ENCODE peak calls at places on chromosome 3, in nine cellular contexts. V is tibial nerve, X is endothelial cell, R is AG04449, O is mesothelial cell of epicardium, S is H9, Z is PC-9, J is BJ, L is AG09319. W is an unnamed sample.
A peak's percentile ranks its signal among the peaks of the same experiment; 100 is the strongest.

GRCh38 chr3:153051427-153052095 is 110.5 kb upstream of the RAP2B start:
- DNase-seq in R (no peak), X (no peak), S (no peak), O (no peak), Z (peak; percentile 98), L (no peak), J (peak; percentile 27), V (no peak), W (no peak)

GRCh38 chr3:123071146-123071545 is 4.3 kb downstream of the PDIA5 start:
- DNase-seq in Z (no peak), V (no peak), J (no peak), R (no peak), X (no peak), O (no peak), S (peak; percentile 53), L (no peak), W (no peak)

GRCh38 chr3:53104762-53105161 is 25.5 kb downstream of the RFT1 start:
- DNase-seq in S (no peak), J (no peak), L (no peak), X (no peak), Z (no peak), V (no peak), O (no peak), R (no peak), W (no peak)

GRCh38 chr3:46895204-46895660 is 17.7 kb downstream of the PTH1R start:
- DNase-seq in O (peak; percentile 83), V (peak; percentile 59), Z (no peak), J (no peak), L (no peak), R (no peak), S (no peak), X (peak; percentile 78), W (peak; percentile 66)

GRCh38 chr3:138186216-138186615 is 885 bp upstream of the ARMC8 start:
- DNase-seq in L (no peak), O (no peak), X (no peak), V (no peak), R (no peak), S (no peak), J (no peak), Z (peak; percentile 58), W (no peak)

GRCh38 chr3:14725015-14725431 is 50.1 kb downstream of the C3orf20 start:
- DNase-seq in V (no peak), L (peak; percentile 19), R (peak; percentile 12), X (no peak), S (no peak), O (no peak), Z (no peak), J (peak; percentile 88), W (no peak)

GRCh38 chr3:45227946-45228345 is 1.9 kb upstream of the TMEM158 start:
- DNase-seq in J (no peak), R (no peak), Z (no peak), V (no peak), X (no peak), S (peak; percentile 42), L (no peak), O (no peak), W (no peak)

GRCh38 chr3:71709908-71710511 is 15.2 kb downstream of the EIF4E3 start:
- DNase-seq in X (no peak), O (no peak), Z (no peak), S (no peak), V (no peak), J (no peak), L (no peak), R (no peak), W (no peak)

GRCh38 chr3:134198414-134198813 is 52.2 kb downstream of the RYK start:
- DNase-seq in L (no peak), X (no peak), O (no peak), R (no peak), Z (no peak), V (no peak), S (no peak), J (no peak), W (no peak)

GRCh38 chr3:3200632-3201212 is 21.2 kb upstream of the CRBN start:
- DNase-seq in O (peak; percentile 54), Z (no peak), R (no peak), X (peak; percentile 38), J (no peak), S (peak; percentile 50), L (peak; percentile 11), V (peak; percentile 14), W (no peak)

GRCh38 chr3:39139442-39139841 is 13.9 kb downstream of the CSRNP1 start:
- DNase-seq in X (no peak), S (peak; percentile 4), Z (no peak), R (no peak), V (no peak), O (no peak), L (no peak), J (no peak), W (no peak)

GRCh38 chr3:140050977-140051957 is 116.3 kb downstream of the CLSTN2 start:
- DNase-seq in V (no peak), Z (no peak), S (peak; percentile 40), O (no peak), J (no peak), R (no peak), L (no peak), X (no peak), W (no peak)

GRCh38 chr3:44439499-44440295 is 37.8 kb downstream of the ZNF445 start:
- DNase-seq in L (no peak), V (peak; percentile 29), J (no peak), X (peak; percentile 69), O (no peak), R (no peak), Z (no peak), S (no peak), W (peak; percentile 55)

GRCh38 chr3:182309120-182309519 is 484.2 kb upstream of the ATP11B start:
- DNase-seq in L (no peak), O (no peak), V (no peak), J (no peak), S (no peak), Z (peak; percentile 71), R (no peak), X (no peak), W (no peak)

GRCh38 chr3:88101142-88101541 is 42.1 kb downstream of the ZNF654 start:
- DNase-seq in O (no peak), J (no peak), R (no peak), Z (no peak), S (no peak), L (no peak), V (no peak), X (no peak), W (no peak)

GRCh38 chr3:133426721-133427120 is 26.9 kb downstream of the BFSP2 start:
- DNase-seq in J (no peak), S (no peak), O (no peak), R (peak; percentile 64), Z (no peak), L (no peak), V (no peak), X (no peak), W (no peak)

DNA sequence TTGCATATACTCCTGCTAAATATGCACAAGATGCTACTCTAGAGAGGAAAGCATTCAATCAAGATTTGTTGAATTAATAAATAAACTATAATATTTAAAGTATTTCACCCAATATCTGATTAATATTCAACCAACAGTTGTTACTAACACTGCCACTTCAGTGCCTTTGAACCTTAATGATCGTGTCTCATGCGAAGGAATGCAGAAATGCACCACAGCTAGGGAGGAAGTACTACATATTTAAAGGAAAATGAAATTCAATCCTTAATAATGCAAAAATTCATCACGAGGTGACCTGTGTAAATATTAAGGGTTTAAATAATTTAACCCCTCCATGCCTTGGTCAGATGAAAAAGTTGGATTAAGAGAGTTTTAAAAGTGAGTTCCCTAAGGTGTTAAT is 114.2 kb upstream of the DAZL start:
- DNase-seq in R (no peak), O (no peak), J (no peak), Z (no peak), X (no peak), V (no peak), S (no peak), L (no peak), W (no peak)
- TF ChIP-seq CTCF in R (no peak), O (no peak), J (no peak), Z (no peak), X (no peak), V (no peak), S (no peak), L (no peak), W (no peak)

GRCh38 chr3:13416002-13416793 is 3.9 kb downstream of the NUP210 start:
- DNase-seq in R (no peak), X (peak; percentile 25), J (no peak), V (no peak), S (peak; percentile 60), O (no peak), L (no peak), Z (no peak), W (no peak)

GRCh38 chr3:13415236-13416001 is 4.7 kb downstream of the NUP210 start:
- DNase-seq in O (no peak), Z (no peak), X (no peak), J (no peak), V (no peak), R (no peak), L (no peak), S (no peak), W (peak; percentile 21)

GRCh38 chr3:13420817-13421755 is 964 bp upstream of the NUP210 start:
- DNase-seq in V (no peak), L (no peak), S (no peak), Z (peak; percentile 84), R (no peak), O (no peak), J (no peak), X (peak; percentile 12), W (peak; percentile 49)

GRCh38 chr3:13420051-13420816 is at the start of gene NUP210:
- DNase-seq in R (no peak), O (no peak), V (no peak), J (no peak), L (no peak), S (peak; percentile 67), Z (no peak), X (peak; percentile 26), W (peak; percentile 32)

GRCh38 chr3:13419356-13420050 is 619 bp downstream of the NUP210 start:
- DNase-seq in Z (no peak), X (peak; percentile 30), L (no peak), O (peak; percentile 66), V (no peak), J (no peak), R (no peak), S (peak; percentile 47), W (peak; percentile 66)
- TF ChIP-seq CTCF in Z (no peak), X (no peak), L (no peak), O (no peak), V (no peak), J (no peak), R (no peak), S (no peak), W (peak; percentile 19)

GRCh38 chr3:51957520-51958205 is 2.5 kb downstream of the GPR62 start:
- DNase-seq in J (no peak), O (no peak), V (no peak), S (no peak), Z (no peak), R (no peak), L (no peak), X (no peak), W (no peak)
- TF ChIP-seq CTCF in J (no peak), O (no peak), V (no peak), S (no peak), Z (no peak), R (no peak), L (no peak), X (no peak), W (no peak)

GRCh38 chr3:115380883-115381572 is 233.9 kb upstream of the ZBTB20 start:
- DNase-seq in S (no peak), X (no peak), J (no peak), L (no peak), Z (no peak), V (no peak), O (no peak), R (no peak), W (no peak)
- TF ChIP-seq CTCF in S (peak; percentile 40), X (peak; percentile 29), J (no peak), L (no peak), Z (no peak), V (no peak), O (peak; percentile 20), R (no peak), W (no peak)

GRCh38 chr3:37700849-37701248 is 160.8 kb upstream of the CTDSPL start:
- DNase-seq in J (no peak), L (no peak), S (no peak), R (no peak), X (no peak), O (no peak), V (no peak), Z (no peak), W (no peak)
- TF ChIP-seq CTCF in J (no peak), L (peak; percentile 42), S (peak; percentile 31), R (no peak), X (no peak), O (no peak), V (no peak), Z (no peak), W (no peak)

W was measured in CD8-positive, alpha-beta T cell.